ENCODE peak calls at places on chromosome 5, in six cellular contexts. N is neural progenitor cell, V is upper lobe of right lung, G is non-pigmented ciliary epithelial cell, Y is nephron progenitor cell, C is HEK293T. J is an unnamed sample.

GRCh38 chr5:136205061-136205702 is 12.2 kb upstream of the SMIM32 start:
- DNase-seq in N (no peak), V (peak; percentile 17), G (no peak), Y (no peak), C (no peak), J (no peak)

GRCh38 chr5:157143127-157143959 is 678 bp upstream of the MED7 start:
- DNase-seq in N (no peak), V (peak; percentile 76), G (no peak), Y (no peak), C (peak; percentile 45), J (no peak)

GRCh38 chr5:62937661-62938558 is 359.3 kb downstream of the LRRC70 start:
- DNase-seq in N (no peak), V (no peak), G (peak; percentile 1), Y (no peak), C (no peak), J (no peak)

GRCh38 chr5:57316798-57317327 is 143.0 kb downstream of the GPBP1 start:
- DNase-seq in N (no peak), V (no peak), G (peak; percentile 95), Y (no peak), C (no peak), J (no peak)

GRCh38 chr5:11851402-11851801 is 52.8 kb downstream of the CTNND2 start:
- DNase-seq in N (peak; percentile 7), V (no peak), G (no peak), Y (no peak), C (no peak), J (no peak)

GRCh38 chr5:144469106-144469505 is 298.4 kb downstream of the KCTD16 start:
- DNase-seq in N (no peak), V (no peak), G (no peak), Y (no peak), C (no peak), J (no peak)

GRCh38 chr5:158384535-158385421 is 525.8 kb upstream of the CLINT1 start:
- DNase-seq in N (no peak), V (no peak), G (peak; percentile 93), Y (no peak), C (no peak), J (no peak)

GRCh38 chr5:146165469-146165868 is 17.0 kb downstream of the LARS1 start:
- DNase-seq in N (no peak), V (no peak), G (no peak), Y (no peak), C (no peak), J (no peak)

GRCh38 chr5:74500037-74500917 is 140.3 kb downstream of the ENC1 start:
- DNase-seq in N (no peak), V (no peak), G (no peak), Y (peak; percentile 12), C (no peak), J (no peak)

GRCh38 chr5:1293416-1293996 is 1.4 kb downstream of the TERT start:
- DNase-seq in N (no peak), V (peak; percentile 61), G (no peak), Y (no peak), C (no peak), J (no peak)

J was measured in esophagus muscularis mucosa.